ENCODE peak calls at places on chromosomes 3 and 15, in six cellular contexts. Y, G, X, M, W and F are unnamed samples.
A peak's percentile ranks its signal among the peaks of the same experiment; 100 is the strongest.

GRCh38 chr3:188888321-188889056 is 283.3 kb upstream of the TPRG1 start:
- DNase-seq in Y (no peak), G (no peak), X (no peak), M (no peak), W (no peak), F (no peak)

GRCh38 chr3:152270944-152271343 is 2.2 kb downstream of the MBNL1 start:
- DNase-seq in Y (no peak), G (no peak), X (no peak), M (no peak), W (no peak), F (no peak)

GRCh38 chr15:25780479-25781255 is 82.5 kb downstream of the ATP10A start:
- DNase-seq in Y (no peak), G (no peak), X (no peak), M (no peak), W (no peak), F (no peak)

GRCh38 chr3:197151562-197151961 is 121.9 kb upstream of the MELTF start:
- DNase-seq in Y (no peak), G (no peak), X (peak; percentile 69), M (peak; percentile 30), W (no peak), F (peak; percentile 43)

GRCh38 chr3:17742092-17742836 is at the start of gene TBC1D5:
- DNase-seq in Y (peak; percentile 95), G (peak; percentile 94), X (peak; percentile 97), M (no peak), W (peak; percentile 97), F (peak; percentile 99)

GRCh38 chr3:147737411-147737810 is 328.2 kb downstream of the ZIC1 start:
- DNase-seq in Y (no peak), G (no peak), X (no peak), M (no peak), W (no peak), F (no peak)

GRCh38 chr3:51024765-51025681 is 350.3 kb downstream of the DOCK3 start:
- DNase-seq in Y (peak; percentile 9), G (peak; percentile 86), X (no peak), M (no peak), W (no peak), F (no peak)

GRCh38 chr3:150248116-150248864 is 159.8 kb upstream of the TSC22D2 start:
- DNase-seq in Y (no peak), G (no peak), X (peak; percentile 90), M (peak; percentile 56), W (no peak), F (peak; percentile 92)

GRCh38 chr3:191641789-191642188 is 180.8 kb downstream of the PYDC2 start:
- DNase-seq in Y (no peak), G (no peak), X (no peak), M (no peak), W (no peak), F (peak; percentile 10)

GRCh38 chr3:68705695-68706429 is 226.5 kb downstream of the TAFA4 start:
- DNase-seq in Y (no peak), G (no peak), X (no peak), M (no peak), W (no peak), F (peak; percentile 91)

GRCh38 chr15:100788080-100788730 is 91.4 kb upstream of the ALDH1A3 start:
- DNase-seq in Y (no peak), G (peak; percentile 2), X (no peak), M (no peak), W (no peak), F (no peak)

GRCh38 chr3:168398371-168399030 is 302.8 kb upstream of the GOLIM4 start:
- DNase-seq in Y (no peak), G (no peak), X (no peak), M (peak; percentile 20), W (no peak), F (no peak)

GRCh38 chr3:104788807-104789206 is 577.9 kb upstream of the ALCAM start:
- DNase-seq in Y (no peak), G (no peak), X (no peak), M (no peak), W (no peak), F (no peak)

GRCh38 chr15:51318382-51319150 is 19.8 kb downstream of the CYP19A1 start:
- DNase-seq in Y (no peak), G (no peak), X (peak; percentile 41), M (no peak), W (no peak), F (no peak)

GRCh38 chr3:124896824-124897526 is 9.8 kb upstream of the ITGB5 start:
- DNase-seq in Y (no peak), G (no peak), X (no peak), M (no peak), W (no peak), F (no peak)

GRCh38 chr3:191361456-191361855 is 31.1 kb upstream of the UTS2B start:
- DNase-seq in Y (no peak), G (no peak), X (no peak), M (no peak), W (no peak), F (no peak)

GRCh38 chr3:156817931-156818765 is 8.0 kb upstream of the LEKR1 start:
- DNase-seq in Y (no peak), G (no peak), X (peak; percentile 38), M (no peak), W (no peak), F (no peak)

GRCh38 chr3:186259612-186260383 is 102.2 kb downstream of the DGKG start:
- DNase-seq in Y (peak; percentile 36), G (peak; percentile 56), X (peak; percentile 71), M (no peak), W (peak; percentile 77), F (peak; percentile 66)

GRCh38 chr3:152524198-152525140 is 255.7 kb downstream of the MBNL1 start:
- DNase-seq in Y (no peak), G (peak; percentile 65), X (peak; percentile 55), M (peak; percentile 4), W (no peak), F (peak; percentile 72)

GRCh38 chr15:35874260-35874905 is 328.4 kb upstream of the DPH6 start:
- DNase-seq in Y (no peak), G (no peak), X (peak; percentile 75), M (peak; percentile 13), W (no peak), F (peak; percentile 61)

GRCh38 chr3:149658444-149659172 is 783 bp upstream of the WWTR1 start:
- DNase-seq in Y (no peak), G (peak; percentile 33), X (peak; percentile 91), M (peak; percentile 32), W (peak; percentile 89), F (peak; percentile 88)

GRCh38 chr3:122000936-122001605 is 21.0 kb downstream of the ILDR1 start:
- DNase-seq in Y (no peak), G (no peak), X (peak; percentile 65), M (no peak), W (no peak), F (no peak)

GRCh38 chr15:66133247-66133646 is 120.3 kb downstream of the MEGF11 start:
- DNase-seq in Y (no peak), G (no peak), X (no peak), M (no peak), W (no peak), F (no peak)